ENCODE peak calls at places on chromosomes 6 and 20, in six cellular contexts. One of them, this sample, is unnamed.

GRCh38 chr6:142146828-142147662 is at the start of the genes NMBR and VTA1:
- DNase-seq in RWPE1: peak; percentile 91
- DNase-seq in progenitor cell of endocrine pancreas: peak; percentile 87
- DNase-seq in Calu3: peak; percentile 90
- DNase-seq in mesothelial cell of epicardium: peak; percentile 89
- DNase-seq in stomach: peak; percentile 97
- DNase-seq in this sample: peak; percentile 32

GRCh38 chr20:38673731-38674177 is 50.5 kb upstream of the SLC32A1 start:
- DNase-seq in mesothelial cell of epicardium: no peak
- DNase-seq in stomach: no peak
- DNase-seq in Calu3: no peak
- DNase-seq in RWPE1: no peak
- DNase-seq in progenitor cell of endocrine pancreas: no peak
- DNase-seq in this sample: no peak

GRCh38 chr6:128208851-128209580 is 308.2 kb upstream of the THEMIS start:
- DNase-seq in mesothelial cell of epicardium: no peak
- DNase-seq in Calu3: no peak
- DNase-seq in RWPE1: peak; percentile 42
- DNase-seq in progenitor cell of endocrine pancreas: no peak
- DNase-seq in stomach: no peak
- DNase-seq in this sample: no peak

GRCh38 chr6:22877946-22878705 is 308.8 kb downstream of the HDGFL1 start:
- DNase-seq in RWPE1: no peak
- DNase-seq in stomach: no peak
- DNase-seq in progenitor cell of endocrine pancreas: no peak
- DNase-seq in mesothelial cell of epicardium: no peak
- DNase-seq in Calu3: no peak
- DNase-seq in this sample: no peak

GRCh38 chr6:741410-742339 is 48.7 kb upstream of the EXOC2 start:
- DNase-seq in Calu3: no peak
- DNase-seq in stomach: no peak
- DNase-seq in mesothelial cell of epicardium: no peak
- DNase-seq in progenitor cell of endocrine pancreas: no peak
- DNase-seq in RWPE1: no peak
- DNase-seq in this sample: no peak

GRCh38 chr20:56663660-56664059 is 34.6 kb downstream of the TFAP2C start:
- DNase-seq in progenitor cell of endocrine pancreas: no peak
- DNase-seq in Calu3: no peak
- DNase-seq in stomach: no peak
- DNase-seq in RWPE1: no peak
- DNase-seq in mesothelial cell of epicardium: no peak
- DNase-seq in this sample: no peak

GRCh38 chr20:29878281-29878741 is 1379.2 kb upstream of the DEFB115 start:
- DNase-seq in Calu3: no peak
- DNase-seq in stomach: peak; percentile 26
- DNase-seq in progenitor cell of endocrine pancreas: no peak
- DNase-seq in RWPE1: no peak
- DNase-seq in mesothelial cell of epicardium: no peak
- DNase-seq in this sample: no peak

GRCh38 chr6:85593438-85594196 is at the start of gene SNX14:
- DNase-seq in mesothelial cell of epicardium: peak; percentile 58
- DNase-seq in RWPE1: peak; percentile 80
- DNase-seq in stomach: peak; percentile 96
- DNase-seq in progenitor cell of endocrine pancreas: peak; percentile 73
- DNase-seq in Calu3: peak; percentile 93
- DNase-seq in this sample: peak; percentile 47

GRCh38 chr6:35359744-35360348 is 17.5 kb downstream of the PPARD start:
- DNase-seq in RWPE1: no peak
- DNase-seq in progenitor cell of endocrine pancreas: no peak
- DNase-seq in Calu3: peak; percentile 10
- DNase-seq in mesothelial cell of epicardium: no peak
- DNase-seq in stomach: no peak
- DNase-seq in this sample: no peak

GRCh38 chr20:49630396-49630951 is 62.5 kb upstream of the PTGIS start:
- DNase-seq in mesothelial cell of epicardium: no peak
- DNase-seq in stomach: no peak
- DNase-seq in RWPE1: no peak
- DNase-seq in progenitor cell of endocrine pancreas: no peak
- DNase-seq in Calu3: no peak
- DNase-seq in this sample: no peak

GRCh38 chr20:61925555-61926252 is 140.0 kb downstream of the TAF4 start:
- DNase-seq in stomach: no peak
- DNase-seq in RWPE1: peak; percentile 91
- DNase-seq in Calu3: peak; percentile 56
- DNase-seq in progenitor cell of endocrine pancreas: no peak
- DNase-seq in mesothelial cell of epicardium: no peak
- DNase-seq in this sample: no peak

GRCh38 chr6:29976588-29977424 is 34.5 kb downstream of the HLA-A start:
- DNase-seq in Calu3: peak; percentile 77
- DNase-seq in stomach: peak; percentile 84
- DNase-seq in mesothelial cell of epicardium: no peak
- DNase-seq in progenitor cell of endocrine pancreas: peak; percentile 34
- DNase-seq in RWPE1: peak; percentile 55
- DNase-seq in this sample: no peak

GRCh38 chr6:153814136-153814535 is 224.9 kb upstream of the OPRM1 start:
- DNase-seq in Calu3: no peak
- DNase-seq in progenitor cell of endocrine pancreas: no peak
- DNase-seq in stomach: no peak
- DNase-seq in mesothelial cell of epicardium: no peak
- DNase-seq in RWPE1: no peak
- DNase-seq in this sample: no peak

GRCh38 chr6:56041591-56041990 is 166.2 kb upstream of the BMP5 start:
- DNase-seq in stomach: no peak
- DNase-seq in mesothelial cell of epicardium: no peak
- DNase-seq in progenitor cell of endocrine pancreas: no peak
- DNase-seq in RWPE1: no peak
- DNase-seq in Calu3: no peak
- DNase-seq in this sample: no peak

GRCh38 chr6:139920027-139920851 is 545.8 kb upstream of the CITED2 start:
- DNase-seq in mesothelial cell of epicardium: no peak
- DNase-seq in RWPE1: no peak
- DNase-seq in Calu3: no peak
- DNase-seq in progenitor cell of endocrine pancreas: no peak
- DNase-seq in stomach: no peak
- DNase-seq in this sample: no peak

DNA sequence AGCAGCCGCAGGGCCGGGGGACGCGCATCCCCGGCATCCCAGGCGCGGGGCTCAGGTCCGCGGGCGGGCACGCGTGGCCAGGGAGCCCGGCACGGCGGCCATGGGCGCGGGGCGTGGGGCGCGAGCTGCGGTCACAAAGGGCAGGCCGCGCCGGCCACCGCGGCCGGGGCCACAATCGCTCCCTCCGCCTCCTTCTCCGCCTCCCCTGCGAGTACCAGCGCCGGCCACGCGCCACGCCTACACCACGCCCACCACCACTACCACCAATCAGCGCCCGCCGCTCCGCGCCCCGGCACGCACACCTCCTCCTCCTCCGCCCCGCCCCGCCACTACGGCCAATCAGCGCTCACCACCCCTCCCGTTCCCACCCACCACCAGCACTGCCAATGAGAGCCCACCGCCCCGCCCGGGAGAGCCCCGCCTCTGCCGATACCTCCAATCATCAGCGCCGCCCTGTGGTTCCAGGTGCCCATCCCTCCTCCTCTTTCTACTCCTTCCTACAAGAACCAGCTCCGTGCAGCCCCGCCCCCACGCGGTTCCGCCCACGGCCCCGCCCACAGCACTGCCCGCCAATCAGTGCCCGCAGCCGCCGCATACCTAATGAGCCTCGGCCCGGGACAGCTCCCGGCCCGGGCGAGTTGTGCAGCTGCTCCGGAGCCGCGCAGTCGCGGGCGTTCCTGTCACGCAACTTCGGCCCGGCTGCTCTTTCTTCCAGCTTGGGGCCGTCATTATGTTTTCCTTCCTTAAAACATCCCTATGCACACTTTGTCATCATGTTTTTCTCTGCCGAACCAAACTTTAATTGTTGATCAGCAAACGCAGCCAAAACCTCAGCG is at the start of gene RPS6KA2:
- DNase-seq in Calu3: peak; percentile 99
- DNase-seq in stomach: peak; percentile 100
- DNase-seq in mesothelial cell of epicardium: peak; percentile 100
- DNase-seq in progenitor cell of endocrine pancreas: peak; percentile 100
- DNase-seq in RWPE1: peak; percentile 98
- DNase-seq in this sample: peak; percentile 25
- TF ChIP-seq CTCF in Calu3: no peak
- TF ChIP-seq CTCF in stomach: no peak
- TF ChIP-seq CTCF in mesothelial cell of epicardium: peak; percentile 19
- TF ChIP-seq CTCF in progenitor cell of endocrine pancreas: no peak
- TF ChIP-seq CTCF in RWPE1: no peak
- TF ChIP-seq CTCF in this sample: no peak

DNA sequence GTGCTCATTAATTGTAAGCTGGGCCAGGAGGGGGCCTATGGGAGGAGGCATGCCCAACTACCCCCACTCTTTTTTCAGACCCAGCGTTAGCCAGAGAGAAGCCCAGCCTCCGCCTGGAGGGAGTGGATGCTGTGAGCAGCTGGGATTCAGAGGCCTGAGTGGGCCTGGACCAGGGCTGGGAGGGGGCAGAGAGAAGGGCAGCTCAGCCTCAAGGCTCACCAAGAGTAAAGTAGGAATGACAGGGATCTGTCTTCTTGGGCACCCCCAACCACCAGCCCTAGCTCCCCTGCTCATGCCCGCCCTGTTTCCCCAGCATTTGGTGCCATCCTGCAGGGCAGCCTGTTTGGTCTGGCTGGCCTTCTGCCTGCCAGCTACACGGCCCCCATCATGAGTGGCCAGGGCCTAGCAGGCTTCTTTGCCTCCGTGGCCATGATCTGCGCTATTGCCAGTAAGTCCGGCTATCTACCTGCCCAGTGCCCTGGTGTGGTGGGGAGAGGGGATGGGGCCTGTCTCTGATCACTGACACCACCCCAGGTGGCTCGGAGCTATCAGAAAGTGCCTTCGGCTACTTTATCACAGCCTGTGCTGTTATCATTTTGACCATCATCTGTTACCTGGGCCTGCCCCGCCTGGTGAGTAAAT is 6.8 kb downstream of the SLC29A1 start:
- DNase-seq in mesothelial cell of epicardium: no peak
- DNase-seq in stomach: no peak
- DNase-seq in progenitor cell of endocrine pancreas: no peak
- DNase-seq in RWPE1: no peak
- DNase-seq in Calu3: no peak
- DNase-seq in this sample: no peak
- TF ChIP-seq CTCF in mesothelial cell of epicardium: no peak
- TF ChIP-seq CTCF in stomach: no peak
- TF ChIP-seq CTCF in progenitor cell of endocrine pancreas: no peak
- TF ChIP-seq CTCF in RWPE1: no peak
- TF ChIP-seq CTCF in Calu3: no peak
- TF ChIP-seq CTCF in this sample: no peak

GRCh38 chr20:46689082-46689753 is at the start of gene TP53RK:
- DNase-seq in RWPE1: peak; percentile 100
- DNase-seq in stomach: peak; percentile 99
- DNase-seq in progenitor cell of endocrine pancreas: peak; percentile 91
- DNase-seq in mesothelial cell of epicardium: peak; percentile 98
- DNase-seq in Calu3: peak; percentile 100
- DNase-seq in this sample: peak; percentile 83
- TF ChIP-seq CTCF in RWPE1: no peak
- TF ChIP-seq CTCF in stomach: no peak
- TF ChIP-seq CTCF in progenitor cell of endocrine pancreas: no peak
- TF ChIP-seq CTCF in mesothelial cell of epicardium: peak; percentile 49
- TF ChIP-seq CTCF in Calu3: peak; percentile 51
- TF ChIP-seq CTCF in this sample: no peak

DNA sequence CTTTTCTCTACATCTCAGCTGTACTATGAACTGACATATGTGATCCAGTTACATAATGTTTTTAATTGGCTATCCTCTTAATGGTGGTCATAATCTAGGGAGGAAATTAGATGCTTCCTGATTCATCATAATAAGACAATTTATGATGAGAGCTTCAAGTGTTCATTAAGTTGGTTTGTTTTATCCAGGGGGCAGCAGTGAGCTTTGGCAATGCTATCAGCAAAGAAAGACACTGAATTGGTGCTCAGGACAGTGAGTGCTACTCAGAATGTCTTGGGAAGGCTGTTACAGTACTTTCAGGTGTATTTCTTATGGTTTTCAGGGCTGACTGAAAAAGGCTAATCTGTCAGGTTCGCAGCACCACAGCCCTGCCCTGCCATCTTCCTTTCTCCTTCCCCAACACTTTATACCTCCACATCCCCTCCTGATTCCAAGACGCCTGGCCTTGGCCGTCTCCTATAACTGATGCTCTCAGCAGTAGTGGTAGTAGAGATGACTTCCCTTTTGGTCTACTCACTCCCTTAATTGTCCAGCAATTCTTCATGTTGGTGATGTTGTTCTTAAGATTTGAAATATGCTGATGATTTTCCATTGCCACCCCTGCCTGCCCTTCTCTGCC is 67.0 kb upstream of the TNFAIP3 start:
- DNase-seq in RWPE1: peak; percentile 44
- DNase-seq in Calu3: peak; percentile 41
- DNase-seq in stomach: no peak
- DNase-seq in progenitor cell of endocrine pancreas: no peak
- DNase-seq in mesothelial cell of epicardium: no peak
- DNase-seq in this sample: no peak
- TF ChIP-seq CTCF in RWPE1: peak; percentile 27
- TF ChIP-seq CTCF in Calu3: peak; percentile 18
- TF ChIP-seq CTCF in stomach: no peak
- TF ChIP-seq CTCF in progenitor cell of endocrine pancreas: peak; percentile 33
- TF ChIP-seq CTCF in mesothelial cell of epicardium: peak; percentile 25
- TF ChIP-seq CTCF in this sample: peak; percentile 48

DNA sequence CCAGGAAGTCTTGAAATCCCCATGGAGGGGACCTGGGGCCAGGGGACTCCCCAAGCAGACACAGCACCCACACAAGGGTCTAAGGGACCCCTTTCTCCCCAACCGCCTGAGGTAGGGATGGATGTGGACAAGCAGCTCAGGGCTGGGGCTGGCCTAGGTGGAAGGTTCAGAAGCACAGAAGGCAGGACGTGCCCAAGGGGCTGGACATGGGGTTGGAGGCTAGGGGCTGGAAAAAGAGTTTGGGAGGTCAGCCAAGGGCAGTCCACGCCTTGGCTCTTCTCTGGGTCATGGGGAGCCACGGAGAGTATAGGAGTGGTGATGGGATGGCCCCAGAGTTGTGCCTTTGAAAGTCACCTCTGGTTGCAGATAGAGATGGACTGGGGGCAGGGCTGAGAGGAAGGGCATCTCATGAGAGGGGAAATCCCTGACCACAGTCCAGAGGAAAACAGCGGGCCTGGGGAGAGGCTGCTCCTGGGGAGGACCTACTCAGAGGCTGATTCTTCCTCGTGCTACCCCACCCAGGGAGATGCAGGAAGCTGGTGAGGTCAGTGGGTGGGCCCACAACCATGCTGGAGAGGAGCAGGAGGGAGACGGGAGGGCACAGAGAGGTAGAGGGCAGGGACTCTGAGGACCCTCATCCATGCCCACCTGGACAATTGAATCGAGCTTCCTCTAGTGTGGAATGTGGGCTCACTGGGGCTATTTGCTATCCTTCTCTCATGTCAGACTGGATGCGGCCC is 2.5 kb upstream of the HSPA12B start:
- DNase-seq in RWPE1: no peak
- DNase-seq in Calu3: no peak
- DNase-seq in progenitor cell of endocrine pancreas: no peak
- DNase-seq in mesothelial cell of epicardium: no peak
- DNase-seq in stomach: no peak
- DNase-seq in this sample: no peak
- TF ChIP-seq CTCF in RWPE1: no peak
- TF ChIP-seq CTCF in Calu3: no peak
- TF ChIP-seq CTCF in progenitor cell of endocrine pancreas: no peak
- TF ChIP-seq CTCF in mesothelial cell of epicardium: no peak
- TF ChIP-seq CTCF in stomach: no peak
- TF ChIP-seq CTCF in this sample: no peak